ENCODE peak calls at places on chromosomes 11 and 22, in six cellular contexts. G, R, P, D, N and A are unnamed samples.

GRCh38 chr11:29173660-29174062 is 843.2 kb downstream of the KCNA4 start:
- DNase-seq in G (peak), R (peak), P (no peak), D (no peak), N (no peak), A (peak)

GRCh38 chr11:65558785-65559509 is 788 bp upstream of the LTBP3 start:
- DNase-seq in G (no peak), R (peak), P (peak), D (no peak), N (no peak), A (peak)

GRCh38 chr11:83456075-83456474 is 169.9 kb upstream of the CCDC90B start:
- DNase-seq in G (no peak), R (no peak), P (no peak), D (no peak), N (no peak), A (no peak)

GRCh38 chr11:57763568-57763967 is 2.0 kb downstream of the CTNND1 start:
- DNase-seq in G (peak), R (peak), P (no peak), D (no peak), N (no peak), A (peak)

GRCh38 chr11:10307022-10307410 is 2.1 kb downstream of the ADM start:
- DNase-seq in G (peak), R (peak), P (no peak), D (no peak), N (no peak), A (no peak)

GRCh38 chr11:64851831-64852337 is 7.4 kb upstream of the CDC42BPG start:
- DNase-seq in G (no peak), R (no peak), P (no peak), D (no peak), N (no peak), A (no peak)

GRCh38 chr11:31817621-31818493 is 6.7 kb upstream of the PAX6 start:
- DNase-seq in G (no peak), R (no peak), P (no peak), D (no peak), N (no peak), A (no peak)

GRCh38 chr11:107999759-108000455 is 8.8 kb upstream of the CUL5 start:
- DNase-seq in G (peak), R (peak), P (no peak), D (no peak), N (no peak), A (peak)

GRCh38 chr22:33328789-33329296 is 270.7 kb upstream of the SYN3 start:
- DNase-seq in G (peak), R (peak), P (no peak), D (no peak), N (no peak), A (peak)

GRCh38 chr11:38562562-38562961 is 1964.5 kb upstream of the RAG2 start:
- DNase-seq in G (no peak), R (no peak), P (no peak), D (no peak), N (no peak), A (no peak)

GRCh38 chr11:14609902-14610301 is 33.7 kb upstream of the PDE3B start:
- DNase-seq in G (no peak), R (no peak), P (no peak), D (no peak), N (no peak), A (no peak)

GRCh38 chr11:65298131-65298535 is 16.5 kb upstream of the CDC42EP2 start:
- DNase-seq in G (peak), R (peak), P (peak), D (no peak), N (peak), A (peak)

GRCh38 chr11:120335928-120336640 is at the start of gene ARHGEF12:
- DNase-seq in G (peak), R (peak), P (peak), D (peak), N (peak), A (peak)

GRCh38 chr11:65488273-65489058 is 10.4 kb upstream of the MALAT1 start:
- DNase-seq in G (peak), R (peak), P (peak), D (peak), N (peak), A (peak)

GRCh38 chr11:18192988-18193387 is 20.4 kb downstream of the MRGPRX4 start:
- DNase-seq in G (no peak), R (no peak), P (no peak), D (no peak), N (no peak), A (no peak)

GRCh38 chr22:48943567-48944432 is 883.9 kb downstream of the BRD1 start:
- DNase-seq in G (no peak), R (no peak), P (no peak), D (no peak), N (peak), A (no peak)

GRCh38 chr11:120894207-120894989 is 129.5 kb upstream of the TBCEL start:
- DNase-seq in G (no peak), R (no peak), P (no peak), D (no peak), N (no peak), A (no peak)

GRCh38 chr11:116595305-116595880 is 177.4 kb downstream of the BUD13 start:
- DNase-seq in G (no peak), R (no peak), P (no peak), D (no peak), N (no peak), A (no peak)

GRCh38 chr11:110467556-110467955 is 37.8 kb downstream of the FDX1 start:
- DNase-seq in G (no peak), R (no peak), P (no peak), D (no peak), N (no peak), A (no peak)

GRCh38 chr22:38774496-38775166 is 18.8 kb upstream of the SUN2 start:
- DNase-seq in G (no peak), R (no peak), P (no peak), D (no peak), N (no peak), A (no peak)

GRCh38 chr11:115745545-115746265 is 241.5 kb upstream of the CADM1 start:
- DNase-seq in G (no peak), R (no peak), P (peak), D (no peak), N (no peak), A (no peak)

GRCh38 chr22:37043828-37044538 is 7.6 kb upstream of the KCTD17 start:
- DNase-seq in G (peak), R (no peak), P (peak), D (peak), N (peak), A (peak)

DNA sequence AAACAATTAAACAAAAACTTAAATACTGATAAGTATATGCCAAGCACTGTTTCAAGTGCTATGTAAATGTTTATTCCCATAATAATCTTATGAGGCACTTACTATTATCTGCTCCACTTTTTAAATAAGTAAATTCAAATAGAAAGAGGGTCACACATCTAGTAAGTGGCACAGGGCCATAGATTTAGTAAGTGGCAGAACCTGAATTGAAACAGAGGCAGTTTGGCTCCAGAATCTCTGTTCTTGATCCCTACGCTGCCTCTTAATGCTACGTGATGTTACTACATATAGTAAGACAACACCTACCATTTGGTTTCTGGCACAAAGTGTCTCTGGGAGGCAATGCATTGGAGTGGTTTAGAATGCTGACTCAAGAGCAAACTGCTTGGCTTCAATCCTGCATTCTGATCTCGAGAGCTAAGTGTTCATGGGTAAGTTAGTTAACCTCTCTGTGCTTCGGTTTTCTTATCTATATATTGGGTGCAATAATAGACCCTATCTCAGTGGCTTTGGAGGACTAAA is 1018.3 kb downstream of the DLG2 start:
- DNase-seq in G (no peak), R (no peak), P (no peak), D (no peak), N (no peak), A (no peak)
- TF ChIP-seq CTCF in G (no peak), R (no peak), P (no peak), D (no peak), N (no peak), A (no peak)

GRCh38 chr22:24525416-24526037 is 29.4 kb downstream of the GUCD1 start:
- DNase-seq in G (peak), R (peak), P (peak), D (peak), N (peak), A (peak)
- H3K4me3 ChIP-seq in G (no peak), R (no peak), P (no peak), D (no peak), N (no peak), A (no peak)

GRCh38 chr11:62128835-62129234 is 5.0 kb downstream of the INCENP start:
- DNase-seq in G (no peak), R (no peak), P (no peak), D (no peak), N (peak), A (no peak)
- TF ChIP-seq CTCF in G (no peak), R (no peak), P (no peak), D (no peak), N (no peak), A (no peak)

GRCh38 chr11:104124979-104125378 is 39.0 kb downstream of the PDGFD start:
- DNase-seq in G (no peak), R (no peak), P (no peak), D (no peak), N (no peak), A (no peak)

GRCh38 chr11:104118105-104118762 is 45.7 kb downstream of the PDGFD start:
- DNase-seq in G (no peak), R (no peak), P (no peak), D (no peak), N (no peak), A (no peak)

GRCh38 chr11:104120493-104121200 is 43.3 kb downstream of the PDGFD start:
- DNase-seq in G (no peak), R (no peak), P (no peak), D (no peak), N (no peak), A (no peak)

GRCh38 chr11:104126464-104126863 is 37.5 kb downstream of the PDGFD start:
- DNase-seq in G (no peak), R (no peak), P (no peak), D (no peak), N (no peak), A (no peak)

GRCh38 chr11:104122008-104122635 is 41.8 kb downstream of the PDGFD start:
- DNase-seq in G (no peak), R (no peak), P (no peak), D (no peak), N (no peak), A (no peak)
- H3K4me3 ChIP-seq in G (no peak), R (no peak), P (no peak), D (no peak), N (no peak), A (no peak)

DNA sequence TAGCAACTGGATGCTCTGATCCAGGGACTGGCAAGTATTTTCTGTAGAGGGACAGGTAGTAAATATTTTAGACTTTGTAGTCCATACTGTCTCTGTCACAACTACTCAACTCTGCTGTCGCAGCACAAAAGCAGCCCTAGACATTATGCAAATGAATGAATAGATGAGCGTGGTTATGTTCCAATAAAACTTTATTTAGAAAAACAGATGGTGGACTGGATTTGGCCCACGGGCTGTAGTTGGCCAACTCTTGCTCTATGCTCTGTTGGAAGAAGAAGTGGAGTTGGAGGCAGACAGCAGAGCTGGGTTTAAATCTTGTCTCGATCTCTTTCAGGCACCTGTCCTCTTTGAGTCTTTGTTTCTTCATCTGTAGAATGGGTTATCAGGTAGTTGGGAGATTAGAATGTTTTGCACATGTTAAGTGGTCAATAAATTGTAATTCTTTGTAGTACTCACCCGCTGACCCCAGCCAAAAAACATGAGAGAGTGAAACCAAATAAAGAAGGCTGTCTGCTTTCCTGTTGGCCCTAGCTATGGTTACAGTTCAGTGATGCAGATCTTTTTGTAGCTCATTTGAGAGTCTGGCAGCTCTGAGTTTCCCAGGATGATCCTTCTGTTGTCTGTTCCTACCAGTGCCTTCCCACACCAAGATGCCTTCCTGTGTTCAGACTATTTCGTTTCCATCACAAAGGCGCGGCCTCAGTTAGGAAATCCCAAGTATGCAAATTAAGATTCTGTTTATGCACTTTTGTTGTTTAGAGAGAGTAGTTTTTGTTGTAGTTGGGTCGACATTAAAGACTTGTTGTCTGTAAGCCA is 198.1 kb upstream of the SEZ6L start:
- DNase-seq in G (no peak), R (no peak), P (no peak), D (no peak), N (no peak), A (no peak)
- TF ChIP-seq CTCF in G (no peak), R (no peak), P (no peak), D (no peak), N (no peak), A (no peak)

GRCh38 chr11:119319702-119320592 is 3.0 kb upstream of the MCAM start:
- DNase-seq in G (no peak), R (no peak), P (no peak), D (no peak), N (no peak), A (no peak)
- H3K4me3 ChIP-seq in G (no peak), R (no peak), P (peak), D (peak), N (peak), A (peak)

GRCh38 chr22:24833881-24834495 is 28.0 kb downstream of the SGSM1 start:
- DNase-seq in G (no peak), R (no peak), P (no peak), D (no peak), N (no peak), A (no peak)

GRCh38 chr22:24831678-24832077 is 25.7 kb downstream of the SGSM1 start:
- DNase-seq in G (no peak), R (no peak), P (no peak), D (no peak), N (no peak), A (no peak)

GRCh38 chr22:24830205-24830979 is 24.4 kb downstream of the SGSM1 start:
- DNase-seq in G (no peak), R (no peak), P (no peak), D (no peak), N (no peak), A (no peak)

GRCh38 chr22:24836282-24836681 is 30.3 kb downstream of the SGSM1 start:
- DNase-seq in G (no peak), R (no peak), P (no peak), D (no peak), N (no peak), A (peak)

GRCh38 chr22:24834845-24835570 is 29.0 kb downstream of the SGSM1 start:
- DNase-seq in G (peak), R (no peak), P (no peak), D (no peak), N (no peak), A (peak)
- TF ChIP-seq CTCF in G (no peak), R (peak), P (no peak), D (no peak), N (no peak), A (peak)

GRCh38 chr22:20116951-20117645 is at the start of gene TRMT2A:
- DNase-seq in G (peak), R (peak), P (peak), D (peak), N (peak), A (peak)
- H3K4me3 ChIP-seq in G (peak), R (peak), P (peak), D (peak), N (peak), A (peak)